ENCODE peak calls at places on chromosomes 2 and 18, in six cellular contexts. T is pancreas; Q is myocyte; F is activated CD4-positive, alpha-beta T cell treated with anti-CD3 and anti-CD28 coated beads, Interleukin-2, amount 50 U/mL, for 24 hours; I is HCT116; Y is stimulated activated CD8-positive, alpha-beta memory T cell treated with anti-CD3 and anti-CD28 coated beads, Interleukin-7, amount 100 ng/mL, for 1 hour. M is an unnamed sample.

GRCh38 chr2:11097038-11097720 is 58.1 kb upstream of the SLC66A3 start:
- DNase-seq in Q (peak), F (no peak), Y (no peak), I (no peak), T (no peak), M (no peak)

GRCh38 chr2:201234167-201235139 is 25.9 kb upstream of the CASP8 start:
- DNase-seq in Q (no peak), T (no peak), Y (no peak), F (no peak), I (no peak), M (no peak)

GRCh38 chr2:64562148-64562784 is 38.1 kb downstream of the AFTPH start:
- DNase-seq in T (no peak), F (no peak), Y (no peak), Q (peak), I (peak), M (no peak)

GRCh38 chr2:2791031-2791430 is 460.0 kb upstream of the MYT1L start:
- DNase-seq in Q (no peak), I (no peak), T (no peak), F (no peak), Y (no peak), M (no peak)

GRCh38 chr2:159622966-159623365 is 6.6 kb upstream of the BAZ2B start:
- DNase-seq in T (no peak), Y (no peak), Q (no peak), I (no peak), F (no peak), M (no peak)

GRCh38 chr2:11672404-11672803 is 2.4 kb upstream of the NTSR2 start:
- DNase-seq in Y (no peak), I (no peak), Q (no peak), T (no peak), F (no peak), M (no peak)

GRCh38 chr2:237280235-237280634 is 133.7 kb downstream of the COL6A3 start:
- DNase-seq in Y (no peak), F (no peak), T (no peak), I (no peak), Q (peak), M (no peak)

GRCh38 chr18:74513149-74513882 is 17.2 kb downstream of the CNDP2 start:
- DNase-seq in I (no peak), Y (no peak), Q (no peak), T (peak), F (no peak), M (no peak)

GRCh38 chr2:158518083-158518482 is 61.3 kb downstream of the PKP4 start:
- DNase-seq in Q (peak), I (no peak), T (no peak), F (no peak), Y (no peak), M (no peak)

GRCh38 chr2:134325696-134326095 is 71.8 kb downstream of the MGAT5 start:
- DNase-seq in Q (no peak), I (no peak), T (no peak), F (no peak), Y (no peak), M (no peak)

GRCh38 chr2:225274751-225275150 is 124.8 kb upstream of the NYAP2 start:
- DNase-seq in Q (peak), T (peak), F (no peak), Y (no peak), I (no peak), M (no peak)

GRCh38 chr2:207901401-207901800 is 123.9 kb downstream of the PLEKHM3 start:
- DNase-seq in I (no peak), F (no peak), T (no peak), Y (no peak), Q (no peak), M (no peak)

GRCh38 chr2:64987001-64987962 is 1.9 kb upstream of the SLC1A4 start:
- DNase-seq in T (no peak), F (no peak), Q (peak), Y (no peak), I (no peak), M (no peak)

GRCh38 chr2:173272895-173273294 is 81.8 kb upstream of the CDCA7 start:
- DNase-seq in T (no peak), I (no peak), F (no peak), Y (no peak), Q (no peak), M (no peak)

GRCh38 chr2:83251473-83251872 is 1207.6 kb downstream of the SUCLG1 start:
- DNase-seq in F (no peak), Q (no peak), I (no peak), T (no peak), Y (no peak), M (no peak)

GRCh38 chr18:77032121-77032758 is 100.3 kb downstream of the MBP start:
- DNase-seq in Q (no peak), T (no peak), F (no peak), I (no peak), Y (no peak), M (no peak)

GRCh38 chr2:105373895-105374401 is 24.9 kb downstream of the FHL2 start:
- DNase-seq in Q (no peak), Y (no peak), I (no peak), T (no peak), F (no peak), M (no peak)

GRCh38 chr2:235494716-235495372 is 1.0 kb downstream of the AGAP1 start:
- DNase-seq in I (no peak), F (no peak), T (peak), Q (peak), Y (no peak), M (no peak)

GRCh38 chr2:69082430-69082997 is 69.5 kb downstream of the ANTXR1 start:
- DNase-seq in Q (peak), Y (no peak), I (no peak), T (peak), F (no peak), M (no peak)

GRCh38 chr2:110101911-110102774 is 13.5 kb downstream of the MALL start:
- DNase-seq in Q (peak), F (no peak), Y (no peak), T (no peak), I (no peak), M (no peak)

GRCh38 chr2:86047575-86048382 is 57.9 kb downstream of the POLR1A start:
- DNase-seq in I (no peak), T (peak), Y (no peak), F (no peak), Q (no peak), M (no peak)

GRCh38 chr2:197212344-197213262 is 98.0 kb downstream of the ANKRD44 start:
- DNase-seq in Q (no peak), F (no peak), Y (no peak), I (no peak), T (no peak), M (no peak)

GRCh38 chr2:69915050-69915945 is at the start of gene MXD1:
- DNase-seq in F (no peak), Y (no peak), I (no peak), Q (no peak), T (peak), M (peak)

GRCh38 chr2:74009577-74009976 is 24.9 kb downstream of the TET3 start:
- DNase-seq in Y (no peak), F (no peak), I (no peak), T (no peak), Q (peak), M (no peak)

GRCh38 chr2:105525201-105525600 is 126.3 kb upstream of the FHL2 start:
- DNase-seq in F (no peak), Q (no peak), I (no peak), T (no peak), Y (no peak), M (peak)

GRCh38 chr18:58525517-58525916 is 103.4 kb downstream of the ALPK2 start:
- DNase-seq in T (no peak), F (no peak), Q (peak), I (no peak), Y (no peak), M (no peak)

GRCh38 chr2:102386004-102386403 is 30.4 kb downstream of the IL18R1 start:
- DNase-seq in Q (no peak), T (no peak), I (no peak), Y (no peak), F (no peak), M (no peak)

GRCh38 chr2:217433522-217433921 is 569.3 kb downstream of the TNS1 start:
- DNase-seq in I (no peak), T (no peak), Q (no peak), Y (no peak), F (no peak), M (no peak)

GRCh38 chr2:26302846-26303245 is 43.1 kb upstream of the SELENOI start:
- DNase-seq in T (no peak), Q (no peak), I (no peak), Y (no peak), F (no peak), M (no peak)

GRCh38 chr2:102603904-102604303 is 15.4 kb upstream of the SLC9A2 start:
- DNase-seq in F (no peak), I (no peak), Q (peak), T (no peak), Y (no peak), M (no peak)

GRCh38 chr18:75639468-75639831 is 211.9 kb upstream of the SMIM21 start:
- DNase-seq in T (no peak), Y (no peak), Q (no peak), F (no peak), I (no peak), M (no peak)

GRCh38 chr2:172452845-172453244 is 25.5 kb downstream of the ITGA6 start:
- DNase-seq in T (no peak), I (no peak), F (no peak), Y (no peak), Q (no peak), M (no peak)

GRCh38 chr2:161090401-161090800 is 69.8 kb upstream of the TANK start:
- DNase-seq in Y (no peak), T (no peak), I (no peak), Q (no peak), F (no peak), M (peak)

GRCh38 chr2:1930956-1931914 is 186.9 kb upstream of the PXDN start:
- DNase-seq in Y (no peak), Q (no peak), F (no peak), I (no peak), T (no peak), M (no peak)

M was measured in stimulated activated effector memory CD8-positive, alpha-beta T cell treated with anti-CD3 and anti-CD28 coated beads, Interleukin-12 subunit alpha, Interleukin-12 subunit beta, amount 100 ng/mL, for 72 hours.